ENCODE peak calls at places on chromosomes 13 and 19, in ten cellular contexts. P is dorsolateral prefrontal cortex, G is cardiac muscle cell, B is IMR-90, W is OCI-LY7, D is stomach, J is hepatocyte, T is suprapubic skin, R is left ventricle myocardium inferior, I is A549. K is an unnamed sample.

GRCh38 chr13:20051366-20051765 is 92.8 kb downstream of the ZMYM2 start:
- DNase-seq in P (no peak), D (no peak), R (no peak), I (no peak), T (no peak), B (no peak), G (no peak), W (no peak), J (no peak), K (no peak)

GRCh38 chr19:8552810-8553209 is 24.4 kb downstream of the MYO1F start:
- DNase-seq in J (no peak), T (no peak), D (no peak), W (peak; percentile 51), R (no peak), B (peak; percentile 62), G (peak; percentile 58), P (no peak), I (peak; percentile 36), K (no peak)

GRCh38 chr19:41426952-41427646 is at the start of gene B3GNT8:
- DNase-seq in P (no peak), G (peak; percentile 81), J (peak; percentile 96), W (no peak), I (no peak), T (peak; percentile 88), B (peak; percentile 34), R (peak; percentile 90), D (peak; percentile 86), K (peak; percentile 84)

GRCh38 chr19:7562646-7563393 is 27.3 kb downstream of the PNPLA6 start:
- DNase-seq in J (no peak), W (no peak), B (no peak), P (no peak), R (no peak), I (no peak), T (no peak), G (peak; percentile 12), D (no peak), K (no peak)

GRCh38 chr19:4506449-4507149 is 11.7 kb downstream of the PLIN4 start:
- DNase-seq in D (no peak), R (no peak), T (no peak), I (no peak), G (peak; percentile 47), J (no peak), P (no peak), W (no peak), B (peak; percentile 80), K (no peak)

GRCh38 chr19:32138416-32138815 is 207.0 kb upstream of the ZNF507 start:
- DNase-seq in B (no peak), P (no peak), J (no peak), G (no peak), R (no peak), W (no peak), T (no peak), I (no peak), D (no peak), K (no peak)

GRCh38 chr13:93450226-93450625 is 223.6 kb downstream of the GPC6 start:
- DNase-seq in J (no peak), I (no peak), P (no peak), B (peak; percentile 73), R (no peak), T (no peak), D (no peak), G (peak; percentile 80), W (no peak), K (no peak)

GRCh38 chr13:101845501-101846012 is 393.1 kb downstream of the ITGBL1 start:
- DNase-seq in P (no peak), J (no peak), T (no peak), W (no peak), D (no peak), B (peak; percentile 3), I (no peak), G (no peak), R (no peak), K (no peak)

GRCh38 chr19:7925171-7925837 is 631 bp downstream of the CTXN1 start:
- DNase-seq in B (peak; percentile 73), I (peak; percentile 71), D (peak; percentile 68), W (peak; percentile 89), T (peak; percentile 84), J (peak; percentile 94), G (peak; percentile 77), P (no peak), R (peak; percentile 50), K (peak; percentile 82)

GRCh38 chr13:49098198-49098597 is 121.9 kb upstream of the MLNR start:
- DNase-seq in P (no peak), B (peak; percentile 99), D (no peak), G (peak; percentile 94), I (no peak), T (no peak), W (no peak), J (peak; percentile 51), R (no peak), K (peak; percentile 46)

GRCh38 chr19:6887326-6887725 is at the start of gene ADGRE1:
- DNase-seq in R (no peak), G (no peak), B (no peak), J (no peak), W (no peak), P (no peak), T (no peak), I (no peak), D (no peak), K (no peak)

GRCh38 chr19:2461751-2462634 is 5.2 kb upstream of the LMNB2 start:
- DNase-seq in W (peak; percentile 77), I (no peak), R (peak; percentile 67), T (no peak), G (peak; percentile 71), D (peak; percentile 34), B (peak; percentile 56), J (peak; percentile 61), P (peak; percentile 42), K (peak; percentile 41)

GRCh38 chr19:37874784-37875183 is 31.6 kb downstream of the WDR87 start:
- DNase-seq in I (no peak), B (peak; percentile 59), W (no peak), T (no peak), G (no peak), R (no peak), D (no peak), P (no peak), J (peak; percentile 19), K (no peak)

GRCh38 chr13:113148940-113149503 is 9.4 kb upstream of the PROZ start:
- DNase-seq in I (no peak), J (no peak), D (no peak), T (no peak), W (no peak), B (no peak), P (peak; percentile 25), G (no peak), R (no peak), K (no peak)

GRCh38 chr13:112905990-112906641 is 62.9 kb upstream of the MCF2L start:
- DNase-seq in B (no peak), I (no peak), T (no peak), D (peak; percentile 47), P (no peak), R (no peak), G (no peak), J (peak; percentile 67), W (no peak), K (no peak)

GRCh38 chr19:14972676-14973075 is 7.0 kb downstream of the SLC1A6 start:
- DNase-seq in J (no peak), G (no peak), B (no peak), T (no peak), W (no peak), P (peak; percentile 75), I (no peak), R (no peak), D (no peak), K (no peak)

GRCh38 chr19:19276386-19276785 is 3.3 kb upstream of the TM6SF2 start:
- DNase-seq in D (no peak), J (peak; percentile 64), P (no peak), R (no peak), W (no peak), G (peak; percentile 69), B (peak; percentile 70), T (no peak), I (no peak), K (no peak)

GRCh38 chr13:40992678-40993077 is 26.4 kb downstream of the ELF1 start:
- DNase-seq in T (no peak), I (no peak), G (peak; percentile 25), D (no peak), J (no peak), W (no peak), B (no peak), R (no peak), P (no peak), K (no peak)

GRCh38 chr13:60043262-60043661 is 120.5 kb downstream of the DIAPH3 start:
- DNase-seq in G (peak; percentile 18), P (no peak), R (no peak), D (no peak), I (no peak), W (no peak), J (no peak), T (no peak), B (peak; percentile 4), K (no peak)

GRCh38 chr13:76820759-76821158 is 65.4 kb downstream of the KCTD12 start:
- DNase-seq in W (no peak), P (no peak), B (no peak), G (peak; percentile 59), R (peak; percentile 61), J (no peak), I (no peak), D (no peak), T (peak; percentile 77), K (peak; percentile 69)
- TF ChIP-seq CTCF in W (no peak), P (no peak), B (peak; percentile 4), G (peak; percentile 31), R (peak; percentile 50), J (no peak), I (no peak), D (no peak), T (no peak), K (no peak)

DNA sequence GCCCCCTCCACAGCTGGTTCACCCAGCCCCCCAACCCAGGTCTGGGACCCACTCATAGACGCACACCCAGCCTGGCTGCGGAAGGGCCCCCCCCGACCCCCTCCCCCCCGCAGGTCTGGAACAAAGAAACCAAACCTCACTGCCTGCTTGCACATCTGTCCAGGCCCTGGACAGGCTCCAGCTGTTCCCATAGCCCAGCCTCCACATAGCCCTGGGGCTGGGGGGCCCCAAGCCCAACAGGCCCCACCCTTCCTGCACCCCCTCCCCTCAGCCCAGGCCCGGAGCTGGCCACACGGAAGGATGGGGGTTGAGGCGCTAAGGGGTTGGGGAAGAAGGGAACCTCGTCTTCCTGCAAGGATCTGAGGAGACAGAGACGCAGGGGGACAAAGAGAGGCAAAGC is 2.7 kb downstream of the KANK2 start:
- DNase-seq in J (peak; percentile 68), I (no peak), G (peak; percentile 50), W (peak; percentile 37), T (no peak), R (no peak), B (peak; percentile 23), D (no peak), P (no peak), K (no peak)
- H3K4me3 ChIP-seq in J (no peak overlapping the region), I (no peak overlapping the region), G (no peak overlapping the region), W (peak overlapping the region; percentile 97), T (peak overlapping the region; percentile 79), R (peak overlapping the region; percentile 84), B (peak overlapping the region; percentile 54), D (peak overlapping the region; percentile 77), P (no peak overlapping the region), K (peak overlapping the region; percentile 51)

GRCh38 chr19:48813123-48813911 is 2.5 kb upstream of the BCAT2 start:
- DNase-seq in I (no peak), R (no peak), B (no peak), W (no peak), T (no peak), J (peak; percentile 22), G (no peak), D (no peak), P (no peak), K (no peak)
- TF ChIP-seq CTCF in I (peak; percentile 11), R (no peak), B (no peak), W (peak; percentile 63), T (no peak), J (peak; percentile 8), G (peak; percentile 32), D (no peak), P (no peak), K (no peak)

GRCh38 chr13:39527961-39528720 is 74.9 kb downstream of the LHFPL6 start:
- DNase-seq in I (peak; percentile 48), G (peak; percentile 83), J (no peak), T (no peak), B (peak; percentile 96), D (no peak), P (peak; percentile 57), W (no peak), R (no peak), K (peak; percentile 33)
- H3K4me3 ChIP-seq in I (no peak overlapping the region), G (no peak overlapping the region), J (no peak overlapping the region), T (no peak overlapping the region), B (no peak overlapping the region), D (no peak overlapping the region), P (no peak overlapping the region), W (no peak overlapping the region), R (no peak overlapping the region), K (no peak overlapping the region)